ENCODE peak calls at places on chromosomes 12 and 14, in five cellular contexts. One of them, this sample, is unnamed.

GRCh38 chr14:86501611-86502010 is 971.7 kb downstream of the FLRT2 start:
- DNase-seq in HCEC 1CT: no peak
- DNase-seq in anterior cingulate cortex: no peak
- DNase-seq in GM19239: no peak
- DNase-seq in keratinocyte: no peak
- DNase-seq in this sample: no peak

GRCh38 chr14:88612981-88613380 is 50.1 kb downstream of the ZC3H14 start:
- DNase-seq in GM19239: no peak
- DNase-seq in anterior cingulate cortex: no peak
- DNase-seq in HCEC 1CT: no peak
- DNase-seq in keratinocyte: no peak
- DNase-seq in this sample: no peak

GRCh38 chr12:109706747-109707469 is 6.7 kb upstream of the FAM222A start:
- DNase-seq in anterior cingulate cortex: no peak
- DNase-seq in keratinocyte: no peak
- DNase-seq in GM19239: no peak
- DNase-seq in HCEC 1CT: no peak
- DNase-seq in this sample: no peak

GRCh38 chr14:28755198-28755794 is 11.3 kb upstream of the FOXG1 start:
- DNase-seq in keratinocyte: no peak
- DNase-seq in anterior cingulate cortex: no peak
- DNase-seq in GM19239: no peak
- DNase-seq in HCEC 1CT: no peak
- DNase-seq in this sample: no peak

GRCh38 chr14:68284333-68284732 is 464.8 kb downstream of the RAD51B start:
- DNase-seq in keratinocyte: no peak
- DNase-seq in anterior cingulate cortex: no peak
- DNase-seq in HCEC 1CT: no peak
- DNase-seq in GM19239: no peak
- DNase-seq in this sample: no peak

GRCh38 chr12:71846322-71846940 is 6.9 kb downstream of the TBC1D15 start:
- DNase-seq in GM19239: no peak
- DNase-seq in HCEC 1CT: peak; percentile 37
- DNase-seq in keratinocyte: no peak
- DNase-seq in anterior cingulate cortex: no peak
- DNase-seq in this sample: peak; percentile 26

GRCh38 chr12:104280703-104281458 is 22.7 kb upstream of the EID3 start:
- DNase-seq in GM19239: no peak
- DNase-seq in keratinocyte: no peak
- DNase-seq in anterior cingulate cortex: no peak
- DNase-seq in HCEC 1CT: peak; percentile 99
- DNase-seq in this sample: peak; percentile 96

GRCh38 chr12:54723653-54724256 is 75.6 kb upstream of the DCD start:
- DNase-seq in HCEC 1CT: peak; percentile 35
- DNase-seq in GM19239: no peak
- DNase-seq in anterior cingulate cortex: no peak
- DNase-seq in keratinocyte: no peak
- DNase-seq in this sample: no peak

GRCh38 chr12:21800011-21800410 is 25.5 kb upstream of the KCNJ8 start:
- DNase-seq in keratinocyte: no peak
- DNase-seq in GM19239: no peak
- DNase-seq in HCEC 1CT: no peak
- DNase-seq in anterior cingulate cortex: no peak
- DNase-seq in this sample: no peak

GRCh38 chr12:6606331-6607131 is 648 bp downstream of the CHD4 start:
- DNase-seq in GM19239: peak; percentile 32
- DNase-seq in keratinocyte: no peak
- DNase-seq in anterior cingulate cortex: peak; percentile 63
- DNase-seq in HCEC 1CT: peak; percentile 32
- DNase-seq in this sample: no peak

GRCh38 chr12:40692617-40693502 is 621 bp downstream of the CNTN1 start:
- DNase-seq in anterior cingulate cortex: peak; percentile 38
- DNase-seq in GM19239: no peak
- DNase-seq in keratinocyte: no peak
- DNase-seq in HCEC 1CT: no peak
- DNase-seq in this sample: no peak

GRCh38 chr12:88893801-88894200 is 313.5 kb upstream of the KITLG start:
- DNase-seq in keratinocyte: no peak
- DNase-seq in anterior cingulate cortex: no peak
- DNase-seq in GM19239: no peak
- DNase-seq in HCEC 1CT: no peak
- DNase-seq in this sample: no peak

GRCh38 chr12:45909041-45909713 is 81.2 kb downstream of the SCAF11 start:
- DNase-seq in GM19239: no peak
- DNase-seq in keratinocyte: no peak
- DNase-seq in anterior cingulate cortex: no peak
- DNase-seq in HCEC 1CT: no peak
- DNase-seq in this sample: no peak

GRCh38 chr14:49612671-49613070 is 7.8 kb downstream of the RPL36AL start:
- DNase-seq in HCEC 1CT: no peak
- DNase-seq in anterior cingulate cortex: no peak
- DNase-seq in keratinocyte: no peak
- DNase-seq in GM19239: no peak
- DNase-seq in this sample: no peak

GRCh38 chr14:36646664-36647416 is 14.8 kb upstream of the PAX9 start:
- DNase-seq in keratinocyte: no peak
- DNase-seq in HCEC 1CT: no peak
- DNase-seq in anterior cingulate cortex: no peak
- DNase-seq in GM19239: no peak
- DNase-seq in this sample: no peak

GRCh38 chr14:27929823-27930347 is 836.7 kb upstream of the FOXG1 start:
- DNase-seq in GM19239: no peak
- DNase-seq in anterior cingulate cortex: no peak
- DNase-seq in keratinocyte: no peak
- DNase-seq in HCEC 1CT: no peak
- DNase-seq in this sample: no peak

GRCh38 chr12:6964605-6965025 is 5.8 kb downstream of the PHB2 start:
- DNase-seq in HCEC 1CT: no peak
- DNase-seq in anterior cingulate cortex: no peak
- DNase-seq in keratinocyte: no peak
- DNase-seq in GM19239: no peak
- DNase-seq in this sample: no peak

GRCh38 chr14:29310757-29311156 is 544.2 kb downstream of the FOXG1 start:
- DNase-seq in anterior cingulate cortex: no peak
- DNase-seq in GM19239: no peak
- DNase-seq in keratinocyte: no peak
- DNase-seq in HCEC 1CT: peak; percentile 90
- DNase-seq in this sample: peak; percentile 73

GRCh38 chr14:64465208-64465821 is at the start of gene AKAP5:
- DNase-seq in anterior cingulate cortex: peak; percentile 61
- DNase-seq in keratinocyte: no peak
- DNase-seq in GM19239: peak; percentile 36
- DNase-seq in HCEC 1CT: no peak
- DNase-seq in this sample: no peak

GRCh38 chr12:21353487-21353886 is 18.8 kb upstream of the SLCO1A2 start:
- DNase-seq in HCEC 1CT: no peak
- DNase-seq in keratinocyte: no peak
- DNase-seq in GM19239: no peak
- DNase-seq in anterior cingulate cortex: no peak
- DNase-seq in this sample: no peak

GRCh38 chr12:64653123-64653522 is 42.8 kb downstream of the RASSF3 start:
- DNase-seq in anterior cingulate cortex: no peak
- DNase-seq in GM19239: no peak
- DNase-seq in HCEC 1CT: no peak
- DNase-seq in keratinocyte: no peak
- DNase-seq in this sample: no peak

GRCh38 chr14:46651526-46652144 is at the start of gene RPL10L:
- DNase-seq in keratinocyte: no peak
- DNase-seq in HCEC 1CT: no peak
- DNase-seq in anterior cingulate cortex: no peak
- DNase-seq in GM19239: no peak
- DNase-seq in this sample: no peak

GRCh38 chr12:76890407-76891143 is 11.8 kb upstream of the CSRP2 start:
- DNase-seq in GM19239: no peak
- DNase-seq in keratinocyte: no peak
- DNase-seq in HCEC 1CT: no peak
- DNase-seq in anterior cingulate cortex: no peak
- DNase-seq in this sample: no peak

GRCh38 chr12:131939007-131939406 is 9.9 kb downstream of the PUS1 start:
- DNase-seq in GM19239: no peak
- DNase-seq in anterior cingulate cortex: no peak
- DNase-seq in keratinocyte: no peak
- DNase-seq in HCEC 1CT: no peak
- DNase-seq in this sample: no peak

GRCh38 chr14:69101331-69101826 is 51.5 kb downstream of the DCAF5 start:
- DNase-seq in HCEC 1CT: peak; percentile 87
- DNase-seq in keratinocyte: no peak
- DNase-seq in GM19239: no peak
- DNase-seq in anterior cingulate cortex: no peak
- DNase-seq in this sample: peak; percentile 88

GRCh38 chr12:51635371-51635770 is 44.3 kb downstream of the SCN8A start:
- DNase-seq in GM19239: no peak
- DNase-seq in anterior cingulate cortex: no peak
- DNase-seq in HCEC 1CT: peak; percentile 64
- DNase-seq in keratinocyte: no peak
- DNase-seq in this sample: peak; percentile 31

GRCh38 chr12:47411961-47412360 is 293.9 kb downstream of the RPAP3 start:
- DNase-seq in anterior cingulate cortex: no peak
- DNase-seq in GM19239: no peak
- DNase-seq in keratinocyte: no peak
- DNase-seq in HCEC 1CT: no peak
- DNase-seq in this sample: no peak

GRCh38 chr12:98424726-98425401 is 90.5 kb upstream of the TMPO start:
- DNase-seq in GM19239: no peak
- DNase-seq in anterior cingulate cortex: peak; percentile 21
- DNase-seq in HCEC 1CT: peak; percentile 60
- DNase-seq in keratinocyte: peak; percentile 69
- DNase-seq in this sample: peak; percentile 57

GRCh38 chr14:77275041-77275854 is 4.2 kb upstream of the NGB start:
- DNase-seq in anterior cingulate cortex: peak; percentile 29
- DNase-seq in keratinocyte: no peak
- DNase-seq in HCEC 1CT: no peak
- DNase-seq in GM19239: no peak
- DNase-seq in this sample: no peak

GRCh38 chr12:93704122-93704521 is 26.9 kb downstream of the CRADD start:
- DNase-seq in keratinocyte: no peak
- DNase-seq in GM19239: no peak
- DNase-seq in anterior cingulate cortex: no peak
- DNase-seq in HCEC 1CT: no peak
- DNase-seq in this sample: no peak

GRCh38 chr14:100621806-100622205 is 34.6 kb upstream of the BEGAIN start:
- DNase-seq in anterior cingulate cortex: no peak
- DNase-seq in keratinocyte: no peak
- DNase-seq in GM19239: no peak
- DNase-seq in HCEC 1CT: no peak
- DNase-seq in this sample: no peak

GRCh38 chr12:122413516-122414404 is 8.7 kb downstream of the CLIP1 start:
- DNase-seq in GM19239: no peak
- DNase-seq in anterior cingulate cortex: no peak
- DNase-seq in keratinocyte: no peak
- DNase-seq in HCEC 1CT: peak; percentile 21
- DNase-seq in this sample: no peak

GRCh38 chr14:58732387-58732786 is 94.6 kb downstream of the DACT1 start:
- DNase-seq in keratinocyte: peak; percentile 38
- DNase-seq in GM19239: no peak
- DNase-seq in anterior cingulate cortex: no peak
- DNase-seq in HCEC 1CT: no peak
- DNase-seq in this sample: no peak

GRCh38 chr14:47392351-47392750 is 283.1 kb downstream of the MDGA2 start:
- DNase-seq in anterior cingulate cortex: no peak
- DNase-seq in HCEC 1CT: no peak
- DNase-seq in keratinocyte: no peak
- DNase-seq in GM19239: no peak
- DNase-seq in this sample: no peak

GRCh38 chr12:114254998-114255397 is 150.9 kb downstream of the TBX5 start:
- DNase-seq in GM19239: no peak
- DNase-seq in anterior cingulate cortex: no peak
- DNase-seq in HCEC 1CT: no peak
- DNase-seq in keratinocyte: no peak
- DNase-seq in this sample: no peak

GRCh38 chr14:51225751-51226150 is 14.3 kb upstream of the TMX1 start:
- DNase-seq in keratinocyte: no peak
- DNase-seq in HCEC 1CT: peak; percentile 42
- DNase-seq in anterior cingulate cortex: no peak
- DNase-seq in GM19239: no peak
- DNase-seq in this sample: no peak

GRCh38 chr12:15044461-15044860 is 71.6 kb downstream of the PDE6H start:
- DNase-seq in GM19239: no peak
- DNase-seq in keratinocyte: no peak
- DNase-seq in HCEC 1CT: peak; percentile 19
- DNase-seq in anterior cingulate cortex: no peak
- DNase-seq in this sample: no peak

GRCh38 chr12:3168775-3169221 is 91.6 kb downstream of the TSPAN9 start:
- DNase-seq in keratinocyte: peak; percentile 85
- DNase-seq in anterior cingulate cortex: no peak
- DNase-seq in GM19239: no peak
- DNase-seq in HCEC 1CT: peak; percentile 92
- DNase-seq in this sample: peak; percentile 94

GRCh38 chr12:19669793-19670192 is 230.5 kb downstream of the AEBP2 start:
- DNase-seq in GM19239: no peak
- DNase-seq in keratinocyte: no peak
- DNase-seq in HCEC 1CT: no peak
- DNase-seq in anterior cingulate cortex: no peak
- DNase-seq in this sample: no peak

GRCh38 chr12:17372508-17372907 is 717.5 kb downstream of the RERGL start:
- DNase-seq in anterior cingulate cortex: no peak
- DNase-seq in keratinocyte: no peak
- DNase-seq in GM19239: no peak
- DNase-seq in HCEC 1CT: no peak
- DNase-seq in this sample: no peak